ENCODE peak calls at places on chromosomes 3 and 15, in seven cellular contexts. One of them, this sample, is unnamed.

GRCh38 chr3:119643094-119643493 is 17.3 kb downstream of the POPDC2 start:
- DNase-seq in neuronal stem cell: no peak
- DNase-seq in mesendoderm: no peak
- DNase-seq in IMR-90: peak; percentile 71
- DNase-seq in trophoblast cell: no peak
- DNase-seq in H9: no peak
- DNase-seq in H1: no peak
- DNase-seq in this sample: peak; percentile 35

GRCh38 chr15:39580630-39581500 is at the start of gene THBS1:
- DNase-seq in neuronal stem cell: peak; percentile 91
- DNase-seq in mesendoderm: peak; percentile 97
- DNase-seq in IMR-90: peak; percentile 95
- DNase-seq in trophoblast cell: no peak
- DNase-seq in H9: peak; percentile 96
- DNase-seq in H1: peak; percentile 99
- DNase-seq in this sample: peak; percentile 96

GRCh38 chr15:78070049-78070698 is 7.3 kb downstream of the TBC1D2B start:
- DNase-seq in neuronal stem cell: no peak
- DNase-seq in mesendoderm: no peak
- DNase-seq in IMR-90: no peak
- DNase-seq in trophoblast cell: no peak
- DNase-seq in H9: no peak
- DNase-seq in H1: no peak
- DNase-seq in this sample: peak; percentile 32

GRCh38 chr15:69253156-69253555 is 45.6 kb upstream of the PAQR5 start:
- DNase-seq in neuronal stem cell: peak; percentile 6
- DNase-seq in mesendoderm: no peak
- DNase-seq in IMR-90: peak; percentile 93
- DNase-seq in trophoblast cell: no peak
- DNase-seq in H9: no peak
- DNase-seq in H1: no peak
- DNase-seq in this sample: peak; percentile 78

GRCh38 chr15:29222129-29222853 is 47.3 kb downstream of the NSMCE3 start:
- DNase-seq in neuronal stem cell: no peak
- DNase-seq in mesendoderm: peak; percentile 48
- DNase-seq in IMR-90: no peak
- DNase-seq in trophoblast cell: no peak
- DNase-seq in H9: no peak
- DNase-seq in H1: no peak
- DNase-seq in this sample: no peak

GRCh38 chr3:178900244-178900643 is 171.4 kb downstream of the ZMAT3 start:
- DNase-seq in neuronal stem cell: no peak
- DNase-seq in mesendoderm: no peak
- DNase-seq in IMR-90: no peak
- DNase-seq in trophoblast cell: no peak
- DNase-seq in H9: no peak
- DNase-seq in H1: no peak
- DNase-seq in this sample: no peak

GRCh38 chr3:1091276-1091675 is 1.5 kb upstream of the CNTN6 start:
- DNase-seq in neuronal stem cell: no peak
- DNase-seq in mesendoderm: no peak
- DNase-seq in IMR-90: no peak
- DNase-seq in trophoblast cell: no peak
- DNase-seq in H9: no peak
- DNase-seq in H1: no peak
- DNase-seq in this sample: no peak

GRCh38 chr3:141940204-141940776 is 63.8 kb downstream of the ATP1B3 start:
- DNase-seq in neuronal stem cell: no peak
- DNase-seq in mesendoderm: peak; percentile 57
- DNase-seq in IMR-90: peak; percentile 68
- DNase-seq in trophoblast cell: peak; percentile 72
- DNase-seq in H9: peak; percentile 47
- DNase-seq in H1: no peak
- DNase-seq in this sample: peak; percentile 69

GRCh38 chr3:105752791-105753415 is 115.9 kb downstream of the CBLB start:
- DNase-seq in neuronal stem cell: no peak
- DNase-seq in mesendoderm: peak; percentile 27
- DNase-seq in IMR-90: no peak
- DNase-seq in trophoblast cell: no peak
- DNase-seq in H9: no peak
- DNase-seq in H1: no peak
- DNase-seq in this sample: peak; percentile 23

GRCh38 chr3:143596957-143597642 is 251.2 kb downstream of the SLC9A9 start:
- DNase-seq in neuronal stem cell: peak; percentile 12
- DNase-seq in mesendoderm: peak; percentile 49
- DNase-seq in IMR-90: no peak
- DNase-seq in trophoblast cell: peak; percentile 16
- DNase-seq in H9: peak; percentile 49
- DNase-seq in H1: peak; percentile 46
- DNase-seq in this sample: no peak

GRCh38 chr3:69485489-69485888 is 99.6 kb upstream of the FRMD4B start:
- DNase-seq in neuronal stem cell: no peak
- DNase-seq in mesendoderm: no peak
- DNase-seq in IMR-90: no peak
- DNase-seq in trophoblast cell: no peak
- DNase-seq in H9: no peak
- DNase-seq in H1: no peak
- DNase-seq in this sample: no peak

GRCh38 chr15:63187589-63188226 is 1.7 kb upstream of the RAB8B start:
- DNase-seq in neuronal stem cell: no peak
- DNase-seq in mesendoderm: no peak
- DNase-seq in IMR-90: no peak
- DNase-seq in trophoblast cell: peak; percentile 88
- DNase-seq in H9: no peak
- DNase-seq in H1: no peak
- DNase-seq in this sample: no peak
- H4K8ac ChIP-seq in neuronal stem cell: no peak overlapping the region
- H4K8ac ChIP-seq in mesendoderm: no peak overlapping the region
- H4K8ac ChIP-seq in IMR-90: no peak overlapping the region
- H4K8ac ChIP-seq in trophoblast cell: no peak overlapping the region
- H4K8ac ChIP-seq in H9: no peak overlapping the region
- H4K8ac ChIP-seq in H1: no peak overlapping the region
- H4K8ac ChIP-seq in this sample: peak overlapping the region; percentile 14

GRCh38 chr15:100048736-100049135 is 293.0 kb downstream of the ADAMTS17 start:
- DNase-seq in neuronal stem cell: no peak
- DNase-seq in mesendoderm: no peak
- DNase-seq in IMR-90: no peak
- DNase-seq in trophoblast cell: no peak
- DNase-seq in H9: no peak
- DNase-seq in H1: no peak
- DNase-seq in this sample: no peak

GRCh38 chr15:100049483-100049882 is 292.3 kb downstream of the ADAMTS17 start:
- DNase-seq in neuronal stem cell: no peak
- DNase-seq in mesendoderm: no peak
- DNase-seq in IMR-90: no peak
- DNase-seq in trophoblast cell: no peak
- DNase-seq in H9: no peak
- DNase-seq in H1: no peak
- DNase-seq in this sample: no peak

GRCh38 chr15:100052716-100053475 is 288.9 kb downstream of the ADAMTS17 start:
- DNase-seq in neuronal stem cell: no peak
- DNase-seq in mesendoderm: no peak
- DNase-seq in IMR-90: no peak
- DNase-seq in trophoblast cell: no peak
- DNase-seq in H9: no peak
- DNase-seq in H1: no peak
- DNase-seq in this sample: no peak

GRCh38 chr15:100050877-100051786 is 290.6 kb downstream of the ADAMTS17 start:
- DNase-seq in neuronal stem cell: no peak
- DNase-seq in mesendoderm: no peak
- DNase-seq in IMR-90: no peak
- DNase-seq in trophoblast cell: no peak
- DNase-seq in H9: no peak
- DNase-seq in H1: no peak
- DNase-seq in this sample: no peak

DNA sequence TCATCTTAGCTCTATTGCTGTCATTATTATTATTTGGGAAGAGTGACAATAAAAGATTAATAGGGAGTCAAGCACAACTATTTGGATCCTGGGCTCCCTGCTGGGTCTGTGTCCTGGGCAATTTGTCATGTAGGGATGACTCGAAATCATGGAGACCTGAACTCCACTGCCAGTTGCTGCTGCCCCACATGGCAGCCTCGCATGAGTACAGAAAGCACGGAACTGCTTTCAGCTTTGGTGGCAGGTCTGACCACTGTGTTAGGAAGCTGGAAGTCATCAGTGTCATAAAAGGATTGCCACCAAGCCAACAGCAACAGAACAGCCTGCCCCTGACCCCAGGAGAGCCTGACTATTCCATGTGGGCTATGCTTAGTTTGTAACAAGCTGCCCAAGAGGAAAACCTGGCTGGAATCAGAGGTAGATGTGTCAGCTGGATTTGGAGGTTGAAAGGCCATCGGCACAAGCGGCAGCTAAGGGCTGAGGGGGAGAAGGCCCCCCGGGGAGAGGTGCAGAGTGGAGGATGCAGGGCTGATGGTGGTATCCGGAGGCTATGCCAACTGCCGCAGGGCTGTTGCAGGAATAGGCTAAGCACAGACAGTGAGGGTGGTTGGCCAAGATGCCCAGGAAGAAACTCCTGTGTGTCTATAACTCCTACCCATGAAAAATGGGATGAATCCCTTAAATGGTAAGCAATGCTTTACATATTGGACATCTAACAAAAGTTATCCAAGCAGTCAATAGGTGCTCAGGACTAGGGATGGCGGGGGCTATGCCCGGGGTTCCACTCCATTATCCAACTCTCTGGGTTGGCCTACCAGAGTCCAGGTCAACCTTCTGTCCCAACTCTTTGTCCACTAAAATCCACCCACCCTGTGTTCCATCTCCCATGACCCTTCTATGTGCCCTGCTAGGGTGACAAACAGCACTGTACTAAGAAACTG is 291.6 kb downstream of the ADAMTS17 start:
- DNase-seq in neuronal stem cell: no peak
- DNase-seq in mesendoderm: no peak
- DNase-seq in IMR-90: no peak
- DNase-seq in trophoblast cell: no peak
- DNase-seq in H9: no peak
- DNase-seq in H1: no peak
- DNase-seq in this sample: no peak
- H3K23ac ChIP-seq in neuronal stem cell: no peak overlapping the region
- H3K23ac ChIP-seq in mesendoderm: no peak overlapping the region
- H3K23ac ChIP-seq in IMR-90: no peak overlapping the region
- H3K23ac ChIP-seq in trophoblast cell: no peak overlapping the region
- H3K23ac ChIP-seq in H9: no peak overlapping the region
- H3K23ac ChIP-seq in H1: no peak overlapping the region
- H3K23ac ChIP-seq in this sample: no peak overlapping the region

GRCh38 chr3:124836448-124836847 is 50.7 kb downstream of the ITGB5 start:
- DNase-seq in neuronal stem cell: no peak
- DNase-seq in mesendoderm: no peak
- DNase-seq in IMR-90: no peak
- DNase-seq in trophoblast cell: no peak
- DNase-seq in H9: no peak
- DNase-seq in H1: no peak
- DNase-seq in this sample: no peak
- H3K9ac ChIP-seq in neuronal stem cell: no peak overlapping the region
- H3K9ac ChIP-seq in mesendoderm: no peak overlapping the region
- H3K9ac ChIP-seq in IMR-90: no peak overlapping the region
- H3K9ac ChIP-seq in trophoblast cell: no peak overlapping the region
- H3K9ac ChIP-seq in H9: no peak overlapping the region
- H3K9ac ChIP-seq in H1: no peak overlapping the region
- H3K9ac ChIP-seq in this sample: peak overlapping the region; percentile 78

DNA sequence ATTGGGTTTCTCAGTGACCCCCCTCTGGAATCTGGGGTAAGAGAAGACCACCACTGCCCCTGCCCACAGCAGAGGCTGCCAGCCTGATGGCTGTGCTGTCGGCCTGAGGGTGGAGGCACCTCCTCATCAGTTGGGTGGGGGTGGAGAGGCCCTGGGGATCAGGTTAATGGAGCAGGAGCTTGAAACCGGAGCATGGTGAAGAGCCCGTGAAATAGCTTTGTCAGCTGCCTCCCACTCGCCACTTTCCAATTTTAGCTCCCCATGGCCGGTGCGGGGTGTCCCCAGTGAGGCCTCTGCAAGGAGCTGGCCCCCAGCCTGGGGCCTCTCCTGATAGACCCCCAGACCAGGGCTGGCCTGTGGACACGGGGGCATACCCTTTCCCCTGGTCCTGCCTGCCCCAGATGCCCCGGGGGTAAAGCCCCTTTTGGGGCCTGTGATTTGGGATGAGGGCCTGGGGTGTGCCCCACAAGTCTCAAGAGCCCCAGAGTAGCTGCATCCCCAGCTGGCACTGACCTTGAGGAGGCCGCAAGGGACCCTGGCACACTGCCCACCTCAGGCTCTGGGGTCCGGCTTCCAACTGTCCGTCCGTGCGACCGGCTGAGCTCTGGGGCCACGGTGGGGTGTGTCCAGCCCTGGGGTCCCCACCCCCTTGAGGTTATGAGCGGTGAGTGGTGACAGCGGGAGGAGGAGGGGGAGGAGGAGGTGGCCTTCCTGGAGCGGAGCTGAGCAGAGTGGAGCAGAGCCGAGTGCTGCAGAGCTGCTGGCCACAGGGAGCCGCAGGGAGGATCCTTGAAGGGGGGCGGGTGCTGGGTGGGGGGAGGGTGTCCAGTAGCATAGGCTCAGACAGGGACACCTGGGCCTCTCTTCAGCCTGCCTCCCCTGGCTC is at the start of gene HHATL:
- DNase-seq in neuronal stem cell: no peak
- DNase-seq in mesendoderm: no peak
- DNase-seq in IMR-90: no peak
- DNase-seq in trophoblast cell: no peak
- DNase-seq in H9: peak; percentile 31
- DNase-seq in H1: peak; percentile 45
- DNase-seq in this sample: no peak
- H4K8ac ChIP-seq in neuronal stem cell: no peak within 1 kb of the TSS
- H4K8ac ChIP-seq in mesendoderm: no peak within 1 kb of the TSS
- H4K8ac ChIP-seq in IMR-90: no peak within 1 kb of the TSS
- H4K8ac ChIP-seq in trophoblast cell: no peak within 1 kb of the TSS
- H4K8ac ChIP-seq in H9: no peak within 1 kb of the TSS
- H4K8ac ChIP-seq in H1: peak within 1 kb of the TSS; percentile 4
- H4K8ac ChIP-seq in this sample: no peak within 1 kb of the TSS

This sample was measured in mesenchymal stem cell.